ENCODE peak calls at places on chromosome 13, in ten cellular contexts. J is COR-L47; E is brain microvascular endothelial cell; L is MV-4-11; S is stimulated activated CD4-positive, alpha-beta T cell treated with anti-CD3 and anti-CD28 coated beads, Interleukin-4, amount 100 ng/mL, for 24 hours; O is HS-5; B is Karpas-422; R is GM03348; F is LoVo; U is SW480. A is an unnamed sample.
A peak's percentile ranks its signal among the peaks of the same experiment; 100 is the strongest.

GRCh38 chr13:98315466-98315865 is 138.4 kb upstream of the RNF113B start:
- DNase-seq in J (no peak), E (peak; percentile 58), L (no peak), S (no peak), O (no peak), B (no peak), R (peak; percentile 59), F (no peak), U (no peak), A (no peak)

GRCh38 chr13:38685974-38686571 is 804 bp upstream of the FREM2 start:
- DNase-seq in J (peak; percentile 46), E (no peak), L (no peak), S (no peak), O (no peak), B (no peak), R (no peak), F (no peak), U (peak; percentile 57), A (no peak)

GRCh38 chr13:113299951-113300350 is 2.9 kb downstream of the LAMP1 start:
- DNase-seq in J (no peak), E (no peak), L (peak; percentile 94), S (no peak), O (no peak), B (peak; percentile 91), R (no peak), F (no peak), U (no peak), A (no peak)

GRCh38 chr13:24216176-24216575 is 55.7 kb downstream of the SPATA13 start:
- DNase-seq in J (no peak), E (no peak), L (no peak), S (no peak), O (no peak), B (no peak), R (no peak), F (no peak), U (no peak), A (no peak)

GRCh38 chr13:24076124-24076523 is 84.4 kb upstream of the SPATA13 start:
- DNase-seq in J (no peak), E (no peak), L (no peak), S (no peak), O (no peak), B (no peak), R (no peak), F (peak; percentile 68), U (peak; percentile 90), A (no peak)

GRCh38 chr13:79283742-79284141 is 122.3 kb downstream of the RBM26 start:
- DNase-seq in J (no peak), E (no peak), L (no peak), S (no peak), O (no peak), B (no peak), R (no peak), F (no peak), U (no peak), A (no peak)

GRCh38 chr13:108609353-108609752 is 20.1 kb upstream of the MYO16 start:
- DNase-seq in J (no peak), E (no peak), L (peak; percentile 21), S (no peak), O (no peak), B (peak; percentile 45), R (peak; percentile 68), F (peak; percentile 25), U (peak; percentile 42), A (peak; percentile 66)

GRCh38 chr13:113926301-113926761 is 47.5 kb downstream of the C13orf46 start:
- DNase-seq in J (no peak), E (no peak), L (peak; percentile 40), S (no peak), O (no peak), B (no peak), R (no peak), F (no peak), U (no peak), A (no peak)

GRCh38 chr13:20882206-20882605 is 20.3 kb downstream of the XPO4 start:
- DNase-seq in J (no peak), E (peak; percentile 10), L (no peak), S (no peak), O (no peak), B (no peak), R (no peak), F (no peak), U (peak; percentile 64), A (no peak)

GRCh38 chr13:27765650-27766049 is 26.6 kb upstream of the GSX1 start:
- DNase-seq in J (no peak), E (no peak), L (no peak), S (no peak), O (no peak), B (no peak), R (no peak), F (no peak), U (no peak), A (no peak)

GRCh38 chr13:109156181-109156935 is 526.9 kb downstream of the MYO16 start:
- DNase-seq in J (no peak), E (peak; percentile 45), L (no peak), S (no peak), O (peak; percentile 70), B (no peak), R (peak; percentile 67), F (peak; percentile 24), U (peak; percentile 55), A (no peak)

GRCh38 chr13:109249780-109250528 is 536.4 kb downstream of the IRS2 start:
- DNase-seq in J (no peak), E (no peak), L (no peak), S (no peak), O (no peak), B (no peak), R (no peak), F (no peak), U (no peak), A (no peak)

GRCh38 chr13:67008075-67008668 is 222.0 kb downstream of the PCDH9 start:
- DNase-seq in J (no peak), E (no peak), L (no peak), S (no peak), O (no peak), B (no peak), R (no peak), F (no peak), U (no peak), A (no peak)

GRCh38 chr13:106138620-106139019 is 396.8 kb downstream of the EFNB2 start:
- DNase-seq in J (no peak), E (no peak), L (no peak), S (no peak), O (no peak), B (no peak), R (no peak), F (no peak), U (no peak), A (no peak)

GRCh38 chr13:112251930-112252585 is 124.1 kb upstream of the SPACA7 start:
- DNase-seq in J (no peak), E (no peak), L (no peak), S (no peak), O (no peak), B (no peak), R (no peak), F (no peak), U (no peak), A (no peak)

GRCh38 chr13:111663505-111663904 is 343.1 kb downstream of the TEX29 start:
- DNase-seq in J (no peak), E (no peak), L (no peak), S (no peak), O (no peak), B (no peak), R (no peak), F (no peak), U (no peak), A (no peak)

GRCh38 chr13:110944968-110945952 is 30.4 kb upstream of the ANKRD10 start:
- DNase-seq in J (no peak), E (no peak), L (no peak), S (no peak), O (no peak), B (no peak), R (no peak), F (no peak), U (no peak), A (no peak)

GRCh38 chr13:36839281-36839680 is 20.3 kb downstream of the RFXAP start:
- DNase-seq in J (no peak), E (no peak), L (no peak), S (no peak), O (no peak), B (no peak), R (no peak), F (no peak), U (no peak), A (no peak)

GRCh38 chr13:30735025-30735967 is at the start of gene ALOX5AP:
- DNase-seq in J (no peak), E (no peak), L (peak; percentile 95), S (peak; percentile 36), O (no peak), B (peak; percentile 94), R (no peak), F (no peak), U (no peak), A (peak; percentile 68)

GRCh38 chr13:93248627-93249047 is 22.0 kb downstream of the GPC6 start:
- DNase-seq in J (peak; percentile 65), E (peak; percentile 63), L (no peak), S (no peak), O (no peak), B (no peak), R (no peak), F (no peak), U (no peak), A (no peak)